ENCODE peak calls at places on chromosome 5, in eight cellular contexts. A is kidney glomerular epithelial cell, Y is G401, I is NCI-H1436, T is kidney tubule cell, P is NCI-H1092, S is NCI-H1694, G is lower lobe of right lung. U is an unnamed sample.

GRCh38 chr5:139397921-139398320 is 3.0 kb upstream of the PROB1 start:
- DNase-seq in G (no peak), S (no peak), T (no peak), I (no peak), P (no peak), A (no peak), Y (no peak), U (no peak)

GRCh38 chr5:168311061-168311566 is 19.7 kb downstream of the WWC1 start:
- DNase-seq in A (no peak), P (no peak), T (peak), I (no peak), Y (no peak), G (no peak), S (no peak), U (no peak)

GRCh38 chr5:51389582-51390463 is 6.6 kb downstream of the ISL1 start:
- DNase-seq in A (no peak), P (no peak), I (no peak), S (no peak), Y (no peak), T (peak), G (no peak), U (no peak)

GRCh38 chr5:144774247-144774646 is 603.6 kb downstream of the KCTD16 start:
- DNase-seq in A (no peak), P (no peak), S (no peak), T (peak), Y (no peak), G (no peak), I (no peak), U (no peak)

GRCh38 chr5:126376443-126376842 is 46.8 kb upstream of the GRAMD2B start:
- DNase-seq in I (no peak), G (no peak), P (no peak), T (no peak), S (no peak), A (no peak), Y (peak), U (no peak)

GRCh38 chr5:22892441-22892840 is 39.3 kb upstream of the CDH12 start:
- DNase-seq in I (no peak), A (no peak), Y (no peak), G (no peak), P (no peak), S (peak), T (no peak), U (no peak)

GRCh38 chr5:82364497-82364896 is 86.3 kb upstream of the RPS23 start:
- DNase-seq in G (no peak), I (no peak), T (peak), A (peak), S (peak), Y (peak), P (no peak), U (no peak)

GRCh38 chr5:141135030-141135717 is at the start of gene PCDHB5:
- DNase-seq in P (no peak), I (peak), A (no peak), Y (peak), T (peak), G (no peak), S (peak), U (no peak)

GRCh38 chr5:57900356-57900944 is 417.8 kb upstream of the ACTBL2 start:
- DNase-seq in I (no peak), G (no peak), S (no peak), A (no peak), T (peak), P (no peak), Y (peak), U (no peak)

GRCh38 chr5:116848974-116849586 is 274.5 kb upstream of the SEMA6A start:
- DNase-seq in G (no peak), I (no peak), P (no peak), Y (no peak), S (no peak), A (no peak), T (no peak), U (no peak)

GRCh38 chr5:1859099-1859498 is 23.6 kb downstream of the IRX4 start:
- DNase-seq in T (no peak), S (no peak), G (no peak), A (no peak), Y (no peak), I (no peak), P (no peak), U (no peak)

GRCh38 chr5:6705088-6705487 is 8.1 kb upstream of the TENT4A start:
- DNase-seq in P (no peak), I (no peak), S (no peak), G (no peak), Y (no peak), T (no peak), A (no peak), U (no peak)

GRCh38 chr5:133610489-133611356 is 1.6 kb downstream of the FSTL4 start:
- DNase-seq in I (no peak), T (peak), P (peak), Y (peak), G (peak), S (peak), A (peak), U (no peak)

GRCh38 chr5:52657231-52657645 is 130.5 kb upstream of the ITGA1 start:
- DNase-seq in G (no peak), T (peak), A (peak), S (peak), I (peak), P (peak), Y (peak), U (no peak)

GRCh38 chr5:73303139-73304079 is 130.4 kb downstream of the TMEM174 start:
- DNase-seq in S (no peak), Y (no peak), G (no peak), I (peak), T (no peak), P (no peak), A (no peak), U (no peak)

GRCh38 chr5:39415186-39415585 is 9.6 kb downstream of the DAB2 start:
- DNase-seq in I (no peak), Y (no peak), S (no peak), T (no peak), P (no peak), G (no peak), A (no peak), U (no peak)

GRCh38 chr5:164688437-164688836 is 1183.0 kb downstream of the MAT2B start:
- DNase-seq in Y (no peak), T (no peak), I (no peak), G (no peak), A (no peak), S (no peak), P (no peak), U (no peak)

GRCh38 chr5:40410231-40410861 is 269.4 kb upstream of the PTGER4 start:
- DNase-seq in G (no peak), A (peak), S (no peak), Y (no peak), P (no peak), I (no peak), T (no peak), U (no peak)

GRCh38 chr5:114447084-114447773 is 85.4 kb downstream of the KCNN2 start:
- DNase-seq in G (no peak), I (no peak), S (no peak), P (no peak), Y (no peak), T (no peak), A (no peak), U (no peak)

GRCh38 chr5:112186401-112186990 is 232.6 kb downstream of the EPB41L4A start:
- DNase-seq in Y (peak), P (no peak), T (peak), A (peak), I (no peak), S (peak), G (no peak), U (no peak)

GRCh38 chr5:134255418-134256150 is 29.7 kb upstream of the PPP2CA start:
- DNase-seq in T (peak), I (no peak), Y (no peak), S (no peak), A (no peak), P (no peak), G (no peak), U (no peak)

GRCh38 chr5:27472875-27473274 is 434.5 kb upstream of the CDH9 start:
- DNase-seq in S (no peak), Y (peak), A (no peak), G (no peak), I (no peak), T (no peak), P (no peak), U (no peak)

GRCh38 chr5:56676091-56676768 is 139.1 kb upstream of the MAP3K1 start:
- DNase-seq in P (no peak), S (no peak), G (no peak), Y (no peak), T (peak), A (no peak), I (no peak), U (no peak)

U was measured in lower leg skin.